ENCODE peak calls at places on chromosomes 11 and 22, in nine cellular contexts. M is osteoblast, E is HCT116, S is IMR-90, L is MM.1S, K is ovary, C is pancreas, F is Panc1, I is heart left ventricle. Q is an unnamed sample. For H3K4me1, the result is how much of the 10 kb centered on the place peaks cover.

GRCh38 chr22:45997775-45998637 is 21.0 kb upstream of the WNT7B start:
- DNase-seq in F (no peak), M (peak), S (no peak), I (peak), L (peak), E (no peak), C (no peak), K (peak), Q (no peak)

GRCh38 chr11:125390949-125391348 is 105.1 kb downstream of the FEZ1 start:
- DNase-seq in I (no peak), K (no peak), E (no peak), M (no peak), C (no peak), L (no peak), F (no peak), S (peak), Q (no peak)

GRCh38 chr22:20479612-20480196 is 15.9 kb downstream of the KLHL22 start:
- DNase-seq in K (no peak), E (no peak), C (no peak), L (no peak), S (no peak), M (no peak), F (no peak), I (no peak), Q (no peak)

GRCh38 chr11:28110839-28111235 is 2.6 kb downstream of the METTL15 start:
- DNase-seq in I (no peak), F (no peak), M (peak), L (no peak), K (no peak), C (no peak), S (no peak), E (no peak), Q (no peak)

GRCh38 chr22:19799322-19800190 is 39.0 kb downstream of the TBX1 start:
- DNase-seq in E (no peak), I (no peak), K (peak), C (no peak), F (no peak), M (peak), L (no peak), S (peak), Q (no peak)

GRCh38 chr11:71302911-71303310 is 50.5 kb upstream of the SHANK2 start:
- DNase-seq in F (no peak), S (no peak), L (no peak), I (no peak), C (no peak), E (no peak), K (no peak), M (peak), Q (no peak)

GRCh38 chr22:45296628-45297297 is 12.0 kb downstream of the UPK3A start:
- DNase-seq in K (no peak), I (no peak), E (no peak), S (no peak), L (no peak), C (no peak), F (no peak), M (peak), Q (peak)

GRCh38 chr11:118437736-118438125 is 1.4 kb downstream of the KMT2A start:
- DNase-seq in M (no peak), S (peak), K (peak), F (no peak), E (no peak), L (no peak), C (peak), I (peak), Q (peak)

GRCh38 chr11:47716692-47717091 is 1.5 kb upstream of the AGBL2 start:
- DNase-seq in K (no peak), C (no peak), F (no peak), I (no peak), M (no peak), S (no peak), E (no peak), L (peak), Q (peak)

GRCh38 chr11:88338223-88338661 is 706 bp upstream of the CTSC start:
- DNase-seq in L (peak), M (no peak), C (peak), E (no peak), F (peak), S (peak), K (peak), I (peak), Q (peak)

GRCh38 chr11:29063630-29064361 is 953.0 kb downstream of the KCNA4 start:
- DNase-seq in K (no peak), M (no peak), F (no peak), E (no peak), L (no peak), S (peak), I (no peak), C (no peak), Q (no peak)

GRCh38 chr11:10158461-10158860 is 135.6 kb downstream of the SBF2 start:
- DNase-seq in M (peak), I (no peak), C (no peak), L (no peak), F (no peak), S (peak), E (no peak), K (no peak), Q (no peak)

DNA sequence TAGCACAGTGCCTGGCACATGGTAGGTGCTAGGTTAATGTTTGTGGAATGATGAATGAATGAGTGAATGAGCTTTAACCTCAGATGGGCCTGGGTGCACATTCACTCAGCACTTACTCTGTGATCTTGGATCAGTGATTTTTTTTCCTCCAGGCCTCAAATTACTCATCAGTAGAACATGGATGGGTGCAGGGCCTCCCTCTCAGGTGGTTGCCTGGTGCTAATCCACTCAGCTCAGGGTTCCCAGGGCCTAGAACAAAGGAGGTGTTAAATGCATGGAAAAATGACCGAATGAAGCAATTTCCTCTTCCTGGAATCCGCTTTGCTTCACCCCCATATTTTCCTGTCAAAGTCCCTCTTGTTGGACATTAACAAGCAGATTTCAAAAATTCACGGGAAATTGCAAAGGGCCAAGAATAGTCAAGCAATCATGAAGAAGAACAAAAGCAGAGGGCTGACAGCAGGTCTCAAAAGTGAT is 93.5 kb downstream of the MYEOV start:
- DNase-seq in K (no peak), L (no peak), F (no peak), S (no peak), C (no peak), I (no peak), M (no peak), E (no peak), Q (no peak)
- H3K27ac ChIP-seq in K (no peak), L (no peak), F (no peak), S (no peak), C (no peak), I (no peak), M (no peak), E (no peak), Q (no peak)

DNA sequence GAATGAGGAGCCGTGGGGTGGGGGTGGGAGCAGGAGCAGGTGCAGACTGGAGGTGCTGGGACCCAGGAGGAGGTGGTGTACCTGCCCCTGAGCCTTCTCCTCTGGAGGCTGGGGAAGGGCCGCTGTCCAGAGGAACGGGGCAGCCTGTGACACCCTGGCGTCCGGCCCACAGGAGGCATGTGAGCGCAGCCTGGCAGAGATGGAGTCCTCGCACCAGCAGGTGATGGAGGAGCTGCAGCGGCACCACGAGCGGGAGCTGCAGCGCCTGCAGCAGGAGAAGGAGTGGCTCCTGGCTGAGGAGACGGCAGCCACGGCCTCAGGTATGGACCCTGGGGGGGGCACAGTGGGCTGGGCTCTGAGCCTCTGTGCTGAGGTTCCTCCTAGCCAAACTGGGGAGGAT is 42.2 kb upstream of the GCAT start:
- DNase-seq in S (no peak), C (no peak), E (no peak), F (no peak), K (no peak), L (no peak), I (peak), M (no peak), Q (no peak)
- H3K4me1 ChIP-seq in S (under half), C (under half), E (under half), F (under half), K (under half), L (under half), I (under half), M (under half), Q (under half)

GRCh38 chr11:34626393-34626792 is 5.5 kb downstream of the EHF start:
- DNase-seq in M (no peak), K (no peak), E (no peak), S (peak), C (no peak), F (no peak), I (no peak), L (no peak), Q (no peak)

GRCh38 chr11:34623463-34623862 is 2.6 kb downstream of the EHF start:
- DNase-seq in C (no peak), K (no peak), M (no peak), E (no peak), I (no peak), F (no peak), S (no peak), L (no peak), Q (no peak)

GRCh38 chr11:34625576-34625975 is 4.7 kb downstream of the EHF start:
- DNase-seq in M (no peak), L (no peak), F (no peak), S (no peak), I (no peak), C (no peak), K (no peak), E (no peak), Q (no peak)

GRCh38 chr11:34621876-34622275 is 983 bp downstream of the EHF start:
- DNase-seq in L (no peak), K (no peak), C (no peak), S (no peak), E (no peak), I (no peak), M (no peak), F (no peak), Q (no peak)

GRCh38 chr11:34624069-34624468 is 3.2 kb downstream of the EHF start:
- DNase-seq in I (no peak), S (no peak), C (no peak), E (no peak), M (no peak), K (no peak), L (peak), F (no peak), Q (no peak)
- TF ChIP-seq CTCF in I (no peak), S (no peak), C (no peak), E (no peak), M (no peak), K (no peak), L (no peak), F (no peak), Q (no peak)

GRCh38 chr11:95327273-95327948 is 96.4 kb upstream of the SESN3 start:
- DNase-seq in I (no peak), E (no peak), M (no peak), S (no peak), L (no peak), K (no peak), F (no peak), C (no peak), Q (no peak)
- H3K27ac ChIP-seq in I (no peak), E (no peak), M (no peak), S (no peak), L (no peak), K (no peak), F (no peak), C (peak), Q (no peak)